ENCODE peak calls at places on chromosomes 12 and 14, in seven cellular contexts. W, U, O, K, E, G and R are unnamed samples. For H3K27me3, the result is how much of the 10 kb centered on the place peaks cover.

GRCh38 chr12:32305163-32305562 is 94.2 kb upstream of the FGD4 start:
- DNase-seq in W (no peak), U (no peak), O (no peak), K (no peak), E (no peak), G (peak), R (no peak)

GRCh38 chr14:56413721-56414120 is 165.9 kb upstream of the TMEM260 start:
- DNase-seq in W (no peak), U (no peak), O (no peak), K (no peak), E (no peak), G (no peak), R (no peak)

GRCh38 chr12:43655586-43655985 is 103.0 kb downstream of the PUS7L start:
- DNase-seq in W (no peak), U (no peak), O (no peak), K (no peak), E (no peak), G (peak), R (no peak)

GRCh38 chr12:75977590-75977951 is 54.0 kb downstream of the PHLDA1 start:
- DNase-seq in W (no peak), U (no peak), O (no peak), K (no peak), E (no peak), G (no peak), R (no peak)

GRCh38 chr14:89251066-89251465 is 166.0 kb downstream of the FOXN3 start:
- DNase-seq in W (no peak), U (no peak), O (no peak), K (no peak), E (no peak), G (peak), R (no peak)

GRCh38 chr12:77842430-77842829 is 11.7 kb downstream of the NAV3 start:
- DNase-seq in W (no peak), U (no peak), O (no peak), K (no peak), E (no peak), G (no peak), R (no peak)

GRCh38 chr12:76634074-76634570 is 74.6 kb upstream of the OSBPL8 start:
- DNase-seq in W (no peak), U (no peak), O (no peak), K (no peak), E (no peak), G (no peak), R (no peak)

GRCh38 chr12:5723071-5723470 is 222.0 kb downstream of the ANO2 start:
- DNase-seq in W (no peak), U (no peak), O (no peak), K (no peak), E (no peak), G (no peak), R (no peak)

GRCh38 chr12:65248656-65249633 is 29.5 kb upstream of the MSRB3 start:
- DNase-seq in W (no peak), U (no peak), O (no peak), K (no peak), E (no peak), G (no peak), R (no peak)

GRCh38 chr14:91892918-91893527 is 25.7 kb upstream of the TC2N start:
- DNase-seq in W (no peak), U (no peak), O (no peak), K (no peak), E (no peak), G (no peak), R (no peak)

GRCh38 chr12:46332260-46332659 is 40.3 kb downstream of the SLC38A2 start:
- DNase-seq in W (no peak), U (no peak), O (no peak), K (no peak), E (no peak), G (peak), R (no peak)

GRCh38 chr12:104720346-104721064 is 237.6 kb downstream of the SLC41A2 start:
- DNase-seq in W (no peak), U (peak), O (no peak), K (no peak), E (no peak), G (peak), R (peak)

GRCh38 chr12:78898416-78898815 is 33.8 kb downstream of the SYT1 start:
- DNase-seq in W (peak), U (no peak), O (peak), K (peak), E (no peak), G (no peak), R (no peak)

GRCh38 chr14:75297417-75298040 is 18.9 kb downstream of the FOS start:
- DNase-seq in W (no peak), U (no peak), O (no peak), K (no peak), E (no peak), G (no peak), R (no peak)

GRCh38 chr12:6224550-6224949 is 24.4 kb downstream of the CD9 start:
- DNase-seq in W (peak), U (no peak), O (no peak), K (no peak), E (no peak), G (no peak), R (no peak)

GRCh38 chr12:117470804-117471203 is 109.4 kb upstream of the NOS1 start:
- DNase-seq in W (no peak), U (no peak), O (no peak), K (no peak), E (no peak), G (no peak), R (no peak)

GRCh38 chr12:80679346-80680131 is 27.9 kb upstream of the MYF6 start:
- DNase-seq in W (no peak), U (no peak), O (no peak), K (no peak), E (no peak), G (no peak), R (no peak)

GRCh38 chr12:123363743-123364531 is 710 bp downstream of the SBNO1 start:
- DNase-seq in W (no peak), U (peak), O (peak), K (peak), E (no peak), G (no peak), R (peak)

GRCh38 chr14:104897286-104898194 is 27.1 kb upstream of the PLD4 start:
- DNase-seq in W (no peak), U (no peak), O (no peak), K (no peak), E (no peak), G (no peak), R (no peak)

GRCh38 chr14:89731534-89731933 is 223.0 kb downstream of the EFCAB11 start:
- DNase-seq in W (no peak), U (no peak), O (no peak), K (no peak), E (no peak), G (no peak), R (no peak)

GRCh38 chr12:92403210-92404175 is 257.8 kb upstream of the BTG1 start:
- DNase-seq in W (no peak), U (no peak), O (no peak), K (no peak), E (no peak), G (no peak), R (peak)

GRCh38 chr12:109863961-109864712 is 16.2 kb downstream of the GLTP start:
- DNase-seq in W (peak), U (no peak), O (no peak), K (no peak), E (no peak), G (peak), R (no peak)

GRCh38 chr12:6688543-6688999 is 604 bp downstream of the ZNF384 start:
- DNase-seq in W (peak), U (peak), O (peak), K (no peak), E (no peak), G (peak), R (peak)

GRCh38 chr12:77940011-77940423 is 109.3 kb downstream of the NAV3 start:
- DNase-seq in W (no peak), U (no peak), O (no peak), K (no peak), E (no peak), G (peak), R (no peak)

GRCh38 chr14:99194736-99195135 is 77.3 kb downstream of the BCL11B start:
- DNase-seq in W (no peak), U (peak), O (no peak), K (no peak), E (no peak), G (no peak), R (no peak)
- H3K27me3 ChIP-seq in W (under half), U (under half), O (under half), K (under half), E (under half), G (under half), R (under half)

GRCh38 chr12:132314035-132314434 is 15.4 kb downstream of the GALNT9 start:
- DNase-seq in W (no peak), U (no peak), O (no peak), K (no peak), E (no peak), G (no peak), R (no peak)
- H3K27me3 ChIP-seq in W (under half), U (under half), O (under half), K (half or more), E (under half), G (under half), R (under half)

GRCh38 chr14:78178971-78179370 is 8.8 kb downstream of the NRXN3 start:
- DNase-seq in W (no peak), U (no peak), O (no peak), K (no peak), E (no peak), G (no peak), R (no peak)

GRCh38 chr14:78172428-78172827 is 2.3 kb downstream of the NRXN3 start:
- DNase-seq in W (no peak), U (no peak), O (no peak), K (no peak), E (no peak), G (no peak), R (no peak)

GRCh38 chr14:78173266-78174001 is 3.3 kb downstream of the NRXN3 start:
- DNase-seq in W (no peak), U (no peak), O (no peak), K (no peak), E (no peak), G (no peak), R (no peak)

GRCh38 chr14:78178071-78178470 is 7.9 kb downstream of the NRXN3 start:
- DNase-seq in W (no peak), U (no peak), O (no peak), K (no peak), E (no peak), G (no peak), R (no peak)

DNA sequence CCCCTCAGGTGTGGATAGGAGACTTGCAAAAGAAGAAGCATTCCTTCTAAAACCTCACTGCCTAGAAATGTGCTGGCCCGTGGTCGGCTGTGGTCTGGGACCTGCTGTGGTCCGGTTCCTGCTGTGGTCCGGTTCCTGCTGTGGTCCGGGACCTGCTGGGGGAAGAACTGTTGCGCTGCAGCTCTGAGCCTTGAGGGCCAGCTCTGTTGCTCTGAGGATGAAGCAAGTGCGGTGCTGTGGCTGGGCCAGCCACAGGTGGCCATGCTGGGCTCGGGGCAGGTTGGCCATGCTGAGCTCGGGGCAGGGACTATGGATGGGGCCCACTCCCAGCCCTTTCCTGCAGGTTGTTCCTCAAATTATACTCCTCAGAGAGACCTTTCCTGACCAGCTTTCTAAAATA is 5.2 kb downstream of the NRXN3 start:
- DNase-seq in W (no peak), U (no peak), O (no peak), K (no peak), E (no peak), G (no peak), R (no peak)
- H3K27me3 ChIP-seq in W (under half), U (under half), O (under half), K (half or more), E (under half), G (under half), R (under half)

DNA sequence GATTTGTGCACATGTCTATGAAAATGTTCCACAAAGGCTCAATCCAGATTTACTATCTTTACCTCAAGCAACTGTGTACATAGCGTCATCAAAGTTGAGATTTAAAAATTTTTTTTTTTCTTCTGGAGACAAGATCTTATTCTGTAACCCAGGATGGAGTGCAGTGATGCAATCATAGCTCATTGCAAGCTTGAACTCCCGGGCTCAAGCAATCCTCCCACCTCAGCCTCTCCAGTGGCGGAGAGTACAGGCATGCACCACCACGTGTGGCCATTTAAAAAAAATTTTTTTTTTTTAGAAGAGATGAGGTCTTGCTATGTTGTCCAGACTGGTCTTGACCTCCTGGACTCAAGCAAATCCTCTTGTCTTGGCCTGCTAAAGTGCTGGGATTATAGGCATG is 2.3 kb downstream of the COCH start:
- DNase-seq in W (no peak), U (no peak), O (no peak), K (no peak), E (no peak), G (no peak), R (no peak)
- H3K27me3 ChIP-seq in W (under half), U (under half), O (under half), K (half or more), E (under half), G (half or more), R (under half)

DNA sequence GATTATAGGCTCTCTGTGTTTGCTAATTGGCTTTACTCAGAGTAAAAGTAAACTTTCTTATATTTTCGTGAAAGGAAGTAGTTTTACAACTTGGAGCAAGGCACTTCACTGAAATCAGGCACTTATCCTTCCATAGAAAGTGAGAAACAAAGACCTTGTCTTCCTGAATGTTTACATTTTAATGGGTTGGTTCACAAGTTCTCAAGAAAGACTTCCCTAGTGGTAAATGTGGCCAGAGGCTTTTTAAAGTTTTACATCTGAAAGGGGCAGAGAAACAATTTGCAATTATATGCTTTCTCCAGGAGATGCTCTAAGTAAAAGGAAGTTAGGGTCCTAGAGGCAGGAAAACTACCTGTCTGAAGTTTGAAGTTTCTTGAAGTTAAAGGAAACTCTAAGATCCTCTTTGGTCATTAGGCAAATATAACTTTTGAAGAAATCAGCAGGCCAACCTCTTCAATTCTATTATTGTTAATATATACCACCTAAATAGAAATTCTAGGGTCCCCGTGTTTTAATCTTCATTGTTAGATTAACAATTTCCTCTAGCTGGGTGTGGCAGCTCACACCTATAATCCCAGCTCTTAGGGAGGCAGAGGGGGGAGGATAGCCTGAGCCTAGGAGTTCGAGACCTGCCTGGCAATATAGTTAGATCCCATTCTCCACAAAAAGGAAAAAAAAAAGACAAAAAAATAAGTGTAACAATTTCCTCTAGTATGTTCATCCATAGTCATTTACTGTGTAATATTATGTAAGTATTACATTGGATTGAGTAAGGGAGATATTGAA is 644.9 kb upstream of the FOXG1 start:
- DNase-seq in W (no peak), U (no peak), O (no peak), K (no peak), E (no peak), G (no peak), R (no peak)
- H3K27me3 ChIP-seq in W (under half), U (under half), O (under half), K (under half), E (under half), G (under half), R (under half)